ENCODE peak calls at places on chromosomes 5 and 9, in six cellular contexts. One of them, this sample, is unnamed.

GRCh38 chr5:177431317-177432142 is 5.1 kb downstream of the GRK6 start:
- DNase-seq in colonic mucosa: no peak
- DNase-seq in COR-L47: no peak
- DNase-seq in H54: no peak
- DNase-seq in GM23248: no peak
- DNase-seq in stimulated activated naive CD8-positive, alpha-beta T cell treated with anti-CD3 and anti-CD28 coated beads, Interleukin-15, Interleukin-2, amounts not matched to agents 100 U/mL and 50 U/mL, for 24 hours: peak
- DNase-seq in this sample: no peak

GRCh38 chr9:111999319-111999718 is 102.7 kb downstream of the UGCG start:
- DNase-seq in colonic mucosa: no peak
- DNase-seq in COR-L47: no peak
- DNase-seq in H54: no peak
- DNase-seq in GM23248: no peak
- DNase-seq in stimulated activated naive CD8-positive, alpha-beta T cell treated with anti-CD3 and anti-CD28 coated beads, Interleukin-15, Interleukin-2, amounts not matched to agents 100 U/mL and 50 U/mL, for 24 hours: no peak
- DNase-seq in this sample: no peak

GRCh38 chr9:136052991-136053756 is 41.9 kb downstream of the NACC2 start:
- DNase-seq in colonic mucosa: no peak
- DNase-seq in COR-L47: no peak
- DNase-seq in H54: peak
- DNase-seq in GM23248: peak
- DNase-seq in stimulated activated naive CD8-positive, alpha-beta T cell treated with anti-CD3 and anti-CD28 coated beads, Interleukin-15, Interleukin-2, amounts not matched to agents 100 U/mL and 50 U/mL, for 24 hours: no peak
- DNase-seq in this sample: no peak

GRCh38 chr9:69204869-69205268 is 30.8 kb downstream of the TJP2 start:
- DNase-seq in colonic mucosa: no peak
- DNase-seq in COR-L47: no peak
- DNase-seq in H54: no peak
- DNase-seq in GM23248: peak
- DNase-seq in stimulated activated naive CD8-positive, alpha-beta T cell treated with anti-CD3 and anti-CD28 coated beads, Interleukin-15, Interleukin-2, amounts not matched to agents 100 U/mL and 50 U/mL, for 24 hours: no peak
- DNase-seq in this sample: no peak

GRCh38 chr9:23015557-23015956 is 568.9 kb downstream of the DMRTA1 start:
- DNase-seq in colonic mucosa: no peak
- DNase-seq in COR-L47: no peak
- DNase-seq in H54: no peak
- DNase-seq in GM23248: no peak
- DNase-seq in stimulated activated naive CD8-positive, alpha-beta T cell treated with anti-CD3 and anti-CD28 coated beads, Interleukin-15, Interleukin-2, amounts not matched to agents 100 U/mL and 50 U/mL, for 24 hours: no peak
- DNase-seq in this sample: no peak

GRCh38 chr5:42881416-42882109 is 69.9 kb upstream of the SELENOP start:
- DNase-seq in colonic mucosa: no peak
- DNase-seq in COR-L47: no peak
- DNase-seq in H54: no peak
- DNase-seq in GM23248: no peak
- DNase-seq in stimulated activated naive CD8-positive, alpha-beta T cell treated with anti-CD3 and anti-CD28 coated beads, Interleukin-15, Interleukin-2, amounts not matched to agents 100 U/mL and 50 U/mL, for 24 hours: no peak
- DNase-seq in this sample: no peak

GRCh38 chr9:16241231-16241630 is 629.2 kb downstream of the BNC2 start:
- DNase-seq in colonic mucosa: no peak
- DNase-seq in COR-L47: no peak
- DNase-seq in H54: peak
- DNase-seq in GM23248: peak
- DNase-seq in stimulated activated naive CD8-positive, alpha-beta T cell treated with anti-CD3 and anti-CD28 coated beads, Interleukin-15, Interleukin-2, amounts not matched to agents 100 U/mL and 50 U/mL, for 24 hours: no peak
- DNase-seq in this sample: no peak

GRCh38 chr9:36325081-36325828 is 67.0 kb upstream of the GNE start:
- DNase-seq in colonic mucosa: no peak
- DNase-seq in COR-L47: no peak
- DNase-seq in H54: no peak
- DNase-seq in GM23248: no peak
- DNase-seq in stimulated activated naive CD8-positive, alpha-beta T cell treated with anti-CD3 and anti-CD28 coated beads, Interleukin-15, Interleukin-2, amounts not matched to agents 100 U/mL and 50 U/mL, for 24 hours: no peak
- DNase-seq in this sample: no peak

GRCh38 chr9:110635589-110635988 is 33.0 kb upstream of the MUSK start:
- DNase-seq in colonic mucosa: no peak
- DNase-seq in COR-L47: no peak
- DNase-seq in H54: no peak
- DNase-seq in GM23248: peak
- DNase-seq in stimulated activated naive CD8-positive, alpha-beta T cell treated with anti-CD3 and anti-CD28 coated beads, Interleukin-15, Interleukin-2, amounts not matched to agents 100 U/mL and 50 U/mL, for 24 hours: no peak
- DNase-seq in this sample: no peak

GRCh38 chr5:36944607-36945225 is 68.1 kb downstream of the NIPBL start:
- DNase-seq in colonic mucosa: no peak
- DNase-seq in COR-L47: peak
- DNase-seq in H54: no peak
- DNase-seq in GM23248: peak
- DNase-seq in stimulated activated naive CD8-positive, alpha-beta T cell treated with anti-CD3 and anti-CD28 coated beads, Interleukin-15, Interleukin-2, amounts not matched to agents 100 U/mL and 50 U/mL, for 24 hours: no peak
- DNase-seq in this sample: peak

GRCh38 chr5:165334186-165334585 is 1828.8 kb downstream of the MAT2B start:
- DNase-seq in colonic mucosa: no peak
- DNase-seq in COR-L47: no peak
- DNase-seq in H54: no peak
- DNase-seq in GM23248: no peak
- DNase-seq in stimulated activated naive CD8-positive, alpha-beta T cell treated with anti-CD3 and anti-CD28 coated beads, Interleukin-15, Interleukin-2, amounts not matched to agents 100 U/mL and 50 U/mL, for 24 hours: no peak
- DNase-seq in this sample: no peak

GRCh38 chr5:42791151-42791550 is 20.5 kb downstream of the SELENOP start:
- DNase-seq in colonic mucosa: no peak
- DNase-seq in COR-L47: peak
- DNase-seq in H54: no peak
- DNase-seq in GM23248: no peak
- DNase-seq in stimulated activated naive CD8-positive, alpha-beta T cell treated with anti-CD3 and anti-CD28 coated beads, Interleukin-15, Interleukin-2, amounts not matched to agents 100 U/mL and 50 U/mL, for 24 hours: no peak
- DNase-seq in this sample: no peak

GRCh38 chr9:121322037-121322736 is 47.9 kb downstream of the STOM start:
- DNase-seq in colonic mucosa: no peak
- DNase-seq in COR-L47: no peak
- DNase-seq in H54: peak
- DNase-seq in GM23248: peak
- DNase-seq in stimulated activated naive CD8-positive, alpha-beta T cell treated with anti-CD3 and anti-CD28 coated beads, Interleukin-15, Interleukin-2, amounts not matched to agents 100 U/mL and 50 U/mL, for 24 hours: no peak
- DNase-seq in this sample: peak

GRCh38 chr9:118809160-118809625 is 560.0 kb downstream of the BRINP1 start:
- DNase-seq in colonic mucosa: no peak
- DNase-seq in COR-L47: no peak
- DNase-seq in H54: no peak
- DNase-seq in GM23248: no peak
- DNase-seq in stimulated activated naive CD8-positive, alpha-beta T cell treated with anti-CD3 and anti-CD28 coated beads, Interleukin-15, Interleukin-2, amounts not matched to agents 100 U/mL and 50 U/mL, for 24 hours: no peak
- DNase-seq in this sample: no peak

GRCh38 chr5:132496631-132497487 is 6.3 kb upstream of the IRF1 start:
- DNase-seq in colonic mucosa: peak
- DNase-seq in COR-L47: peak
- DNase-seq in H54: peak
- DNase-seq in GM23248: peak
- DNase-seq in stimulated activated naive CD8-positive, alpha-beta T cell treated with anti-CD3 and anti-CD28 coated beads, Interleukin-15, Interleukin-2, amounts not matched to agents 100 U/mL and 50 U/mL, for 24 hours: peak
- DNase-seq in this sample: peak

GRCh38 chr5:3845249-3845648 is 249.6 kb downstream of the IRX1 start:
- DNase-seq in colonic mucosa: no peak
- DNase-seq in COR-L47: no peak
- DNase-seq in H54: no peak
- DNase-seq in GM23248: no peak
- DNase-seq in stimulated activated naive CD8-positive, alpha-beta T cell treated with anti-CD3 and anti-CD28 coated beads, Interleukin-15, Interleukin-2, amounts not matched to agents 100 U/mL and 50 U/mL, for 24 hours: no peak
- DNase-seq in this sample: no peak

GRCh38 chr9:125240649-125240999 is 519 bp downstream of the HSPA5 start:
- DNase-seq in colonic mucosa: peak
- DNase-seq in COR-L47: peak
- DNase-seq in H54: no peak
- DNase-seq in GM23248: peak
- DNase-seq in stimulated activated naive CD8-positive, alpha-beta T cell treated with anti-CD3 and anti-CD28 coated beads, Interleukin-15, Interleukin-2, amounts not matched to agents 100 U/mL and 50 U/mL, for 24 hours: peak
- DNase-seq in this sample: no peak

GRCh38 chr5:174329738-174330137 is 284.2 kb downstream of the NSG2 start:
- DNase-seq in colonic mucosa: no peak
- DNase-seq in COR-L47: no peak
- DNase-seq in H54: no peak
- DNase-seq in GM23248: peak
- DNase-seq in stimulated activated naive CD8-positive, alpha-beta T cell treated with anti-CD3 and anti-CD28 coated beads, Interleukin-15, Interleukin-2, amounts not matched to agents 100 U/mL and 50 U/mL, for 24 hours: no peak
- DNase-seq in this sample: no peak

GRCh38 chr5:92927291-92927778 is 653.7 kb downstream of the NR2F1-AS1 start:
- DNase-seq in colonic mucosa: no peak
- DNase-seq in COR-L47: peak
- DNase-seq in H54: no peak
- DNase-seq in GM23248: no peak
- DNase-seq in stimulated activated naive CD8-positive, alpha-beta T cell treated with anti-CD3 and anti-CD28 coated beads, Interleukin-15, Interleukin-2, amounts not matched to agents 100 U/mL and 50 U/mL, for 24 hours: no peak
- DNase-seq in this sample: no peak

GRCh38 chr5:126124706-126125345 is 298.4 kb upstream of the GRAMD2B start:
- DNase-seq in colonic mucosa: no peak
- DNase-seq in COR-L47: no peak
- DNase-seq in H54: peak
- DNase-seq in GM23248: peak
- DNase-seq in stimulated activated naive CD8-positive, alpha-beta T cell treated with anti-CD3 and anti-CD28 coated beads, Interleukin-15, Interleukin-2, amounts not matched to agents 100 U/mL and 50 U/mL, for 24 hours: no peak
- DNase-seq in this sample: no peak

This sample was measured in NCI-H460.